ENCODE peak calls at places on chromosome 16, in six cellular contexts. One of them, this sample, is unnamed.
A peak's percentile ranks its signal among the peaks of the same experiment; 100 is the strongest.

GRCh38 chr16:73076291-73076959 is 28.5 kb upstream of the ZFHX3 start:
- DNase-seq in amniotic stem cell: no peak
- DNase-seq in foreskin fibroblast: no peak
- DNase-seq in anterior cingulate cortex: no peak
- DNase-seq in effector memory CD4-positive, alpha-beta T cell: no peak
- DNase-seq in NCI-H460: no peak
- DNase-seq in this sample: no peak

GRCh38 chr16:89643769-89644300 is 13.7 kb downstream of the CHMP1A start:
- DNase-seq in amniotic stem cell: no peak
- DNase-seq in foreskin fibroblast: no peak
- DNase-seq in anterior cingulate cortex: no peak
- DNase-seq in effector memory CD4-positive, alpha-beta T cell: no peak
- DNase-seq in NCI-H460: no peak
- DNase-seq in this sample: no peak

GRCh38 chr16:17305694-17306093 is 165.1 kb downstream of the XYLT1 start:
- DNase-seq in amniotic stem cell: no peak
- DNase-seq in foreskin fibroblast: no peak
- DNase-seq in anterior cingulate cortex: no peak
- DNase-seq in effector memory CD4-positive, alpha-beta T cell: no peak
- DNase-seq in NCI-H460: no peak
- DNase-seq in this sample: no peak

GRCh38 chr16:11666108-11667055 is 1.9 kb upstream of the SNN start:
- DNase-seq in amniotic stem cell: no peak
- DNase-seq in foreskin fibroblast: no peak
- DNase-seq in anterior cingulate cortex: no peak
- DNase-seq in effector memory CD4-positive, alpha-beta T cell: no peak
- DNase-seq in NCI-H460: no peak
- DNase-seq in this sample: no peak

GRCh38 chr16:84952335-84953050 is 58.8 kb downstream of the ZDHHC7 start:
- DNase-seq in amniotic stem cell: peak; percentile 41
- DNase-seq in foreskin fibroblast: peak; percentile 92
- DNase-seq in anterior cingulate cortex: peak; percentile 63
- DNase-seq in effector memory CD4-positive, alpha-beta T cell: peak; percentile 36
- DNase-seq in NCI-H460: peak; percentile 70
- DNase-seq in this sample: peak; percentile 91

GRCh38 chr16:67936876-67937605 is 391 bp upstream of the PSMB10 start:
- DNase-seq in amniotic stem cell: no peak
- DNase-seq in foreskin fibroblast: no peak
- DNase-seq in anterior cingulate cortex: no peak
- DNase-seq in effector memory CD4-positive, alpha-beta T cell: peak; percentile 57
- DNase-seq in NCI-H460: peak; percentile 40
- DNase-seq in this sample: no peak

GRCh38 chr16:31568577-31569359 is 41.1 kb downstream of the AHSP start:
- DNase-seq in amniotic stem cell: no peak
- DNase-seq in foreskin fibroblast: peak; percentile 30
- DNase-seq in anterior cingulate cortex: no peak
- DNase-seq in effector memory CD4-positive, alpha-beta T cell: no peak
- DNase-seq in NCI-H460: no peak
- DNase-seq in this sample: peak; percentile 3

GRCh38 chr16:13316008-13316407 is 414.6 kb downstream of the SHISA9 start:
- DNase-seq in amniotic stem cell: no peak
- DNase-seq in foreskin fibroblast: peak; percentile 65
- DNase-seq in anterior cingulate cortex: no peak
- DNase-seq in effector memory CD4-positive, alpha-beta T cell: no peak
- DNase-seq in NCI-H460: no peak
- DNase-seq in this sample: peak; percentile 0

GRCh38 chr16:54506691-54507090 is 220.1 kb upstream of the IRX3 start:
- DNase-seq in amniotic stem cell: no peak
- DNase-seq in foreskin fibroblast: no peak
- DNase-seq in anterior cingulate cortex: no peak
- DNase-seq in effector memory CD4-positive, alpha-beta T cell: no peak
- DNase-seq in NCI-H460: no peak
- DNase-seq in this sample: peak; percentile 16

This sample was measured in choroid plexus epithelial cell.